ENCODE peak calls at places on chromosome 1, in five cellular contexts. R is effector memory CD4-positive, alpha-beta T cell; C is fibroblast of lung; S is H1; X is tibial nerve. E is an unnamed sample.

GRCh38 chr1:8145525-8145924 is 119.4 kb upstream of the ERRFI1 start:
- DNase-seq in R (no peak), C (peak; percentile 77), S (no peak), X (no peak), E (no peak)

GRCh38 chr1:23092447-23092846 is 73.2 kb downstream of the KDM1A start:
- DNase-seq in R (no peak), C (no peak), S (no peak), X (no peak), E (no peak)

GRCh38 chr1:24899581-24900485 is 30.2 kb downstream of the RUNX3 start:
- DNase-seq in R (no peak), C (no peak), S (peak; percentile 41), X (no peak), E (no peak)

GRCh38 chr1:208179303-208179702 is 64.9 kb downstream of the PLXNA2 start:
- DNase-seq in R (no peak), C (no peak), S (no peak), X (no peak), E (no peak)

GRCh38 chr1:203914292-203914691 is 52.9 kb downstream of the SNRPE start:
- DNase-seq in R (no peak), C (no peak), S (no peak), X (no peak), E (no peak)

GRCh38 chr1:8182034-8182761 is 135.7 kb upstream of the SLC45A1 start:
- DNase-seq in R (no peak), C (peak; percentile 93), S (no peak), X (no peak), E (no peak)

GRCh38 chr1:117820694-117821381 is 108.6 kb downstream of the GDAP2 start:
- DNase-seq in R (no peak), C (peak; percentile 49), S (no peak), X (no peak), E (no peak)

GRCh38 chr1:201213926-201214325 is 23.3 kb downstream of the IGFN1 start:
- DNase-seq in R (no peak), C (no peak), S (no peak), X (no peak), E (no peak)

GRCh38 chr1:15028117-15028516 is 125.4 kb upstream of the TMEM51 start:
- DNase-seq in R (no peak), C (peak; percentile 98), S (no peak), X (no peak), E (no peak)

GRCh38 chr1:200894712-200895447 is at the start of gene INAVA:
- DNase-seq in R (no peak), C (no peak), S (no peak), X (no peak), E (no peak)

GRCh38 chr1:36224537-36225297 is 474 bp downstream of the THRAP3 start:
- DNase-seq in R (peak; percentile 73), C (peak; percentile 84), S (peak; percentile 88), X (peak; percentile 45), E (peak; percentile 89)

GRCh38 chr1:94106716-94107115 is 14.2 kb downstream of the ABCA4 start:
- DNase-seq in R (no peak), C (peak; percentile 33), S (no peak), X (no peak), E (no peak)

GRCh38 chr1:230121950-230122349 is 54.9 kb downstream of the GALNT2 start:
- DNase-seq in R (no peak), C (no peak), S (no peak), X (no peak), E (no peak)

GRCh38 chr1:64343105-64343960 is 126.6 kb upstream of the CACHD1 start:
- DNase-seq in R (no peak), C (peak; percentile 74), S (no peak), X (no peak), E (peak; percentile 80)

GRCh38 chr1:43482240-43482639 is 28.5 kb upstream of the HYI start:
- DNase-seq in R (no peak), C (no peak), S (no peak), X (no peak), E (no peak)

GRCh38 chr1:16026723-16027484 is 5.1 kb downstream of the CLCNKA start:
- DNase-seq in R (peak; percentile 15), C (no peak), S (peak; percentile 97), X (no peak), E (peak; percentile 91)

GRCh38 chr1:91680556-91680955 is 179.9 kb downstream of the CDC7 start:
- DNase-seq in R (no peak), C (no peak), S (no peak), X (no peak), E (no peak)

GRCh38 chr1:150272379-150272840 is at the start of gene C1orf54:
- DNase-seq in R (no peak), C (peak; percentile 64), S (peak; percentile 75), X (peak; percentile 63), E (peak; percentile 80)

GRCh38 chr1:192579319-192579738 is 3.8 kb downstream of the RGS1 start:
- DNase-seq in R (no peak), C (peak; percentile 45), S (no peak), X (no peak), E (no peak)
- H3K27ac ChIP-seq in R (no peak overlapping the region), C (no peak overlapping the region), S (no peak overlapping the region), X (no peak overlapping the region), E (peak overlapping the region; percentile 53)

GRCh38 chr1:115327270-115327669 is 10.8 kb downstream of the NGF start:
- DNase-seq in R (no peak), C (peak; percentile 43), S (no peak), X (no peak), E (no peak)
- H3K27ac ChIP-seq in R (no peak overlapping the region), C (no peak overlapping the region), S (no peak overlapping the region), X (no peak overlapping the region), E (no peak overlapping the region)

DNA sequence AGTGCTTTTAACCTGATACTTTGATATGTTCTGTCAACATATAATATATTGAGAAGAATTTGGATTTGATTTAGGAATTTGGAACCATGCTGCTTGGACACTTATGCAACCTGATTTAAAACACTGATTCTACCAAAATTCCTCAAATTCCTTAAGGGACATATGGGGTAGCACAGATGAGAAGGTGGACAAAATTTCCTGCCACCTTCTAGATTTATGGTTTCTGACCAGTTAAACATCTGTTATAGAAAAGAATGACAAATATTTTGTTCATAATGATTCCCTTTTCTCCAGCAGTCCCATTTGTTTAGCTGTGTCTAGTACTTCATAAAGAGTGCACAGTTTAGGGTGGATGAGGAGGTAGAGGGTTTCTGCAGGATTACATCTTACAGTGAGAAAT is 12.9 kb upstream of the BMP8A start:
- DNase-seq in R (no peak), C (no peak), S (no peak), X (no peak), E (no peak)
- H3K27ac ChIP-seq in R (no peak overlapping the region), C (no peak overlapping the region), S (no peak overlapping the region), X (no peak overlapping the region), E (no peak overlapping the region)

GRCh38 chr1:206803221-206803730 is 31.0 kb upstream of the IL10 start:
- DNase-seq in R (peak; percentile 75), C (no peak), S (no peak), X (no peak), E (peak; percentile 19)
- H3K27ac ChIP-seq in R (peak overlapping the region; percentile 78), C (no peak overlapping the region), S (no peak overlapping the region), X (peak overlapping the region; percentile 47), E (no peak overlapping the region)

GRCh38 chr1:108747898-108748297 is 1.4 kb downstream of the STXBP3 start:
- DNase-seq in R (no peak), C (no peak), S (no peak), X (no peak), E (no peak)
- H3K27ac ChIP-seq in R (peak overlapping the region; percentile 91), C (no peak overlapping the region), S (no peak overlapping the region), X (no peak overlapping the region), E (no peak overlapping the region)

GRCh38 chr1:218165687-218166088 is 119.4 kb upstream of the RRP15 start:
- DNase-seq in R (no peak), C (no peak), S (no peak), X (no peak), E (no peak)
- H3K27ac ChIP-seq in R (no peak overlapping the region), C (no peak overlapping the region), S (no peak overlapping the region), X (no peak overlapping the region), E (no peak overlapping the region)